ENCODE peak calls at places on chromosomes 1 and 21, in seven cellular contexts. U, X, K, I, B, G and R are unnamed samples.

GRCh38 chr1:117930484-117930883 is 945 bp downstream of the WDR3 start:
- DNase-seq in X (no peak), I (no peak), U (no peak), B (peak), G (no peak), K (no peak), R (no peak)

GRCh38 chr1:38451541-38451993 is 405.0 kb upstream of the POU3F1 start:
- DNase-seq in K (no peak), G (no peak), U (no peak), B (no peak), I (peak), X (peak), R (no peak)

GRCh38 chr1:16149702-16150488 is 6.0 kb downstream of the EPHA2 start:
- DNase-seq in U (no peak), I (no peak), X (no peak), B (no peak), G (no peak), K (no peak), R (no peak)

GRCh38 chr1:207884276-207885029 is 26.5 kb downstream of the CD34 start:
- DNase-seq in B (no peak), I (no peak), X (no peak), G (no peak), U (no peak), K (no peak), R (no peak)

GRCh38 chr1:72623299-72623708 is 341.0 kb upstream of the NEGR1 start:
- DNase-seq in X (no peak), K (no peak), B (peak), G (peak), I (peak), U (peak), R (no peak)

GRCh38 chr1:26290416-26291261 is 10.8 kb downstream of the SH3BGRL3 start:
- DNase-seq in B (no peak), K (no peak), I (no peak), G (no peak), U (no peak), X (no peak), R (no peak)

GRCh38 chr1:46400398-46400797 is 6.3 kb downstream of the FAAH start:
- DNase-seq in I (no peak), G (no peak), K (no peak), B (no peak), U (no peak), X (no peak), R (no peak)

GRCh38 chr1:89781494-89782126 is 39.2 kb upstream of the LRRC8D start:
- DNase-seq in X (no peak), K (no peak), G (no peak), U (peak), B (no peak), I (no peak), R (no peak)

GRCh38 chr1:245155186-245156040 is 628 bp downstream of the KIF26B start:
- DNase-seq in K (no peak), U (no peak), X (peak), G (no peak), B (peak), I (peak), R (no peak)

GRCh38 chr1:213605732-213606131 is 382.0 kb upstream of the PROX1 start:
- DNase-seq in B (no peak), X (no peak), U (no peak), G (no peak), I (no peak), K (no peak), R (no peak)

GRCh38 chr1:60283690-60284089 is 210.1 kb upstream of the C1orf87 start:
- DNase-seq in X (no peak), B (peak), U (no peak), I (no peak), K (no peak), G (peak), R (no peak)

GRCh38 chr1:208244584-208244916 is 366 bp upstream of the PLXNA2 start:
- DNase-seq in B (no peak), K (no peak), X (no peak), U (no peak), G (no peak), I (no peak), R (no peak)

GRCh38 chr1:247111636-247112478 is 7.7 kb upstream of the ZNF669 start:
- DNase-seq in B (peak), I (peak), U (no peak), K (no peak), G (peak), X (peak), R (no peak)

GRCh38 chr1:41726899-41727748 is 191.6 kb downstream of the HIVEP3 start:
- DNase-seq in G (peak), X (no peak), K (no peak), I (no peak), B (peak), U (peak), R (no peak)

GRCh38 chr1:241519308-241520079 is at the start of gene FH:
- DNase-seq in U (peak), X (peak), G (peak), K (peak), B (peak), I (peak), R (peak)

GRCh38 chr21:38861989-38862683 is 56.4 kb downstream of the ETS2 start:
- DNase-seq in K (no peak), G (no peak), B (no peak), U (peak), I (no peak), X (no peak), R (no peak)

GRCh38 chr21:44408226-44408625 is 47.1 kb upstream of the LRRC3 start:
- DNase-seq in U (no peak), B (no peak), X (no peak), K (no peak), G (no peak), I (no peak), R (no peak)

GRCh38 chr1:228337031-228337564 is 69.5 kb downstream of the TRIM11 start:
- DNase-seq in B (no peak), K (no peak), U (no peak), G (no peak), X (no peak), I (peak), R (no peak)

GRCh38 chr1:15454256-15454655 is 2.3 kb upstream of the CELA2A start:
- DNase-seq in G (no peak), I (no peak), X (no peak), K (no peak), U (no peak), B (no peak), R (no peak)

DNA sequence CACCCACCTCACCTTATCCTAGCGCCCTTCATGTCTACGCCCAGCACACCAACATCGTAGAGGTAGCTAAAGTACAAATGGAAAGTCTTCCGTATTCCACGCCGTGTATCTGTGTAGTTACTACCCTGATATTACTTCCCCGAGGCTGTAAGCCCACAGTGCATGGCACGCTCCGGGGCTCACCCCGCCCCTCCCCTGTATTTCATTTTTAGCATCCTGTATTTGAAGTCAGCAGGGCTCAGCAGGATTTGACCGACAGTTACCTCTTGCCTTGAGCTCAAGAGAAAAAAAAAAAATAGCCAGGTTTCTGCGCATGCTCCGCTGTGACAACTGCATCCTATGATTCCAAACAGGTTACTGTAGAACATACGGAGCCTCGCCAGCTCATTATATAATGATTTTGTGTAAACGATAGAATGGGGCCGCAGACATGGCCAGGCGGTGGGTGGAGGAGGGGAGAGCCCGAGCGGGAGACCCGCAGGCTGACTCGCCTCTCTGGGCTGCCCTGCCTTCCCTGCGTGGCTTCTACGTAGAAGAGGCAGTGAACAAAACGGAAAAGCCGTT is 1.3 kb downstream of the ABCG1 start:
- DNase-seq in B (peak), U (no peak), K (no peak), I (peak), X (no peak), G (peak), R (peak)
- TF ChIP-seq EZH2 in B (no peak), U (no peak), K (no peak), I (no peak), X (no peak), G (peak), R (no peak)

GRCh38 chr1:234618726-234619049 is 8.7 kb upstream of the IRF2BP2 start:
- DNase-seq in B (no peak), G (no peak), I (no peak), U (no peak), K (no peak), X (no peak), R (no peak)

GRCh38 chr1:234620272-234620711 is 10.3 kb upstream of the IRF2BP2 start:
- DNase-seq in X (no peak), G (no peak), B (no peak), K (no peak), U (no peak), I (no peak), R (no peak)

GRCh38 chr1:234617986-234618725 is 8.2 kb upstream of the IRF2BP2 start:
- DNase-seq in X (no peak), K (no peak), B (peak), U (no peak), G (peak), I (no peak), R (no peak)

GRCh38 chr1:234619794-234620247 is 9.8 kb upstream of the IRF2BP2 start:
- DNase-seq in I (no peak), B (no peak), X (no peak), K (no peak), U (no peak), G (peak), R (no peak)

DNA sequence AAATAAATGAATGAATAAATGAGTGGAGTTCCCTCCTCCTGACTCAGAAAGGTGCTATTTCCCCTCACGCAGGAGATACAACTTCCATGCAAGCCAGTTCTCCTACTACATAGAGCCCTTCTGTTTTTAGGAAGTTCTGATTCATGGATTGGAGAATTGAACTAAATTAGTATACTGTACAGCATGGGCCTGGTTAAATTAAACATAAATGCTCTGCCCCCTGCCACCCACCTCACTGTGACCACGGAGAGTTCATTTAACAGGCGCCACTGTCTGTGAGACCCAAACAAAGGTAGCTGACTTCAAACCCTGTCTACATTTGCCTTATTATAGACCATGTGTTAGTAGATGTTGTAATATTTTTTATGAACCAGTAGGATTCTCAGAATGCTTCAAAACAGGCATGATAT is 9.1 kb upstream of the IRF2BP2 start:
- DNase-seq in K (no peak), G (no peak), X (no peak), B (peak), U (no peak), I (no peak), R (no peak)
- H3K9ac ChIP-seq in K (no peak), G (peak), X (no peak), B (peak), U (no peak), I (no peak), R (peak)

GRCh38 chr1:23897083-23897482 is 16.1 kb downstream of the CNR2 start:
- DNase-seq in K (no peak), U (no peak), G (no peak), I (no peak), X (no peak), B (no peak), R (no peak)
- TF ChIP-seq POLR2AphosphoS5 in K (no peak), U (no peak), G (no peak), I (no peak), X (no peak), B (no peak), R (no peak)

GRCh38 chr1:63329621-63330330 is 7.4 kb downstream of the FOXD3 start:
- DNase-seq in U (no peak), B (no peak), X (no peak), G (no peak), K (no peak), I (peak), R (no peak)

GRCh38 chr1:63326106-63326472 is 3.7 kb downstream of the FOXD3 start:
- DNase-seq in I (peak), G (no peak), X (no peak), B (no peak), K (no peak), U (no peak), R (no peak)

GRCh38 chr1:63326473-63327380 is 4.4 kb downstream of the FOXD3 start:
- DNase-seq in B (peak), G (no peak), K (no peak), I (peak), U (no peak), X (no peak), R (no peak)

GRCh38 chr1:63328140-63328521 is 5.8 kb downstream of the FOXD3 start:
- DNase-seq in I (no peak), K (no peak), U (no peak), G (no peak), B (no peak), X (no peak), R (no peak)

GRCh38 chr1:63327417-63328139 is 5.2 kb downstream of the FOXD3 start:
- DNase-seq in B (peak), G (peak), X (peak), I (peak), U (no peak), K (peak), R (no peak)
- TF ChIP-seq EZH2 in B (peak), G (peak), X (peak), I (no peak), U (peak), K (no peak), R (no peak)

GRCh38 chr1:202836616-202837403 is 26.1 kb downstream of the PCAT6 start:
- DNase-seq in U (no peak), X (no peak), B (no peak), I (no peak), G (no peak), K (no peak), R (no peak)
- H3K9ac ChIP-seq in U (no peak), X (no peak), B (no peak), I (no peak), G (no peak), K (no peak), R (no peak)

DNA sequence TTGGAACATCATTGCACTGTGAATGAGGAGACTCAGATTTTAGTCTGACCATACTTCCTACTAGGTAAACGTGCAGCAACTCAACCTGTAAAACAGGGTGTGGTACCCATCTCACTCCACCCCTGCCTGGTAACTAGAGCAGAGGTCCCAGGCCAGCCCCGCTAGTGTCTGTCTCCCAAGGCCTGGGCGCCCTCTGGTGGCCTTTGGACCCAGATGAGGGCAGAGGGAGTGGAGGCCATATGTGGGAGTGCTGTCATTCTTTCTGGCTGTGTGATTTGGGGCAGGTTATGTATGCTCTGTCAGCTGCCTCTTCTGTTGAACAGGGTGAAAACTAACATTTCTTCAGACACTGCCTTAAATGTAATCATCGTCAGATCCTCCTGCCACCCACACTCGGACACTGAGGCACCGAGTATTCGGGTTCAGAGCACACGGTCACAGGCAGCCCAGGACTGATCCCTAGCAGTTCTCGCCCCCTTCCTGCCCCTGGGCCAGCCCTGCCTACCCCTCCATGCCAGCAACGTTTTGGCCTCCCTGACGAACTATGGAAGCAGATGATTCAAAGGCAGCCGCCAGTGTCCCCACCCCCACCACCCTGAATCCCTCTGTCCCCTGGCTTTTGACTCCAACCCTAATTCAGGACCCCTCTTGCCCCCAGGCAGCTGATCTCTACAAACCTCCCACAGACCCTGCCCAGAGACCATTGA is 76.0 kb downstream of the CD247 start:
- DNase-seq in G (peak), X (peak), I (peak), B (peak), U (no peak), K (peak), R (no peak)
- TF ChIP-seq POLR2AphosphoS5 in G (no peak), X (no peak), I (no peak), B (no peak), U (no peak), K (peak), R (no peak)